ENCODE peak calls at places on chromosomes 2 and 18, in four cellular contexts. L is H9, I is right lobe of liver, U is brain microvascular endothelial cell. K is an unnamed sample.

GRCh38 chr2:227613272-227613660 is 1.4 kb downstream of the SCYGR3 start:
- DNase-seq in I (no peak), L (no peak), U (no peak), K (no peak)

GRCh38 chr18:26119246-26119645 is 14.4 kb upstream of the PSMA8 start:
- DNase-seq in U (no peak), L (no peak), I (no peak), K (no peak)

GRCh38 chr2:239220976-239221375 is 179.8 kb downstream of the HDAC4 start:
- DNase-seq in I (no peak), U (no peak), L (no peak), K (no peak)

GRCh38 chr2:127107622-127107999 is 657 bp upstream of the BIN1 start:
- DNase-seq in U (peak), I (no peak), L (no peak), K (no peak)

GRCh38 chr2:177989029-177989885 is 83.3 kb downstream of the PDE11A start:
- DNase-seq in I (no peak), U (no peak), L (no peak), K (no peak)

GRCh38 chr2:131543385-131543891 is 15.8 kb downstream of the CCDC74A start:
- DNase-seq in U (no peak), I (no peak), L (no peak), K (no peak)

GRCh38 chr2:128440666-128441340 is 122.1 kb upstream of the HS6ST1 start:
- DNase-seq in L (peak), U (no peak), I (no peak), K (no peak)

GRCh38 chr18:25560369-25560768 is 208.4 kb upstream of the ZNF521 start:
- DNase-seq in L (no peak), U (no peak), I (no peak), K (no peak)

GRCh38 chr2:60822987-60823386 is 58.4 kb upstream of the REL start:
- DNase-seq in U (no peak), L (no peak), I (no peak), K (no peak)

GRCh38 chr2:216677439-216678097 is 17.8 kb downstream of the IGFBP5 start:
- DNase-seq in L (no peak), U (no peak), I (no peak), K (no peak)

GRCh38 chr2:212381428-212382102 is 157.0 kb downstream of the ERBB4 start:
- DNase-seq in L (no peak), U (no peak), I (no peak), K (no peak)

GRCh38 chr18:4101009-4101408 is 354.1 kb downstream of the DLGAP1 start:
- DNase-seq in U (no peak), L (no peak), I (no peak), K (no peak)

GRCh38 chr2:74843371-74844298 is 9.7 kb downstream of the HK2 start:
- DNase-seq in L (no peak), I (no peak), U (peak), K (no peak)

GRCh38 chr2:199463708-199464613 is 6.2 kb upstream of the SATB2 start:
- DNase-seq in I (peak), U (no peak), L (peak), K (no peak)

GRCh38 chr2:55992465-55992864 is 68.9 kb upstream of the EFEMP1 start:
- DNase-seq in L (no peak), I (no peak), U (peak), K (peak)

GRCh38 chr18:25350561-25351201 is 1.3 kb downstream of the ZNF521 start:
- DNase-seq in U (peak), I (no peak), L (peak), K (no peak)

GRCh38 chr2:170202437-170202836 is 24.5 kb downstream of the MYO3B start:
- DNase-seq in L (no peak), I (no peak), U (no peak), K (no peak)

GRCh38 chr18:41767960-41768359 is 187.1 kb upstream of the PIK3C3 start:
- DNase-seq in I (no peak), L (no peak), U (peak), K (peak)

GRCh38 chr2:25079050-25079635 is 37.3 kb downstream of the EFR3B start:
- DNase-seq in I (no peak), L (no peak), U (no peak), K (no peak)

GRCh38 chr2:200003444-200003843 is 48.1 kb downstream of the MAIP1 start:
- DNase-seq in I (no peak), U (no peak), L (no peak), K (no peak)

GRCh38 chr2:197914778-197915177 is 110.4 kb downstream of the PLCL1 start:
- DNase-seq in L (no peak), I (no peak), U (no peak), K (no peak)

GRCh38 chr2:231104115-231104713 is 20.6 kb downstream of the HTR2B start:
- DNase-seq in L (peak), U (peak), I (no peak), K (no peak)

GRCh38 chr2:95260028-95261023 is 13.9 kb upstream of the PROM2 start:
- DNase-seq in U (no peak), L (no peak), I (no peak), K (peak)

GRCh38 chr18:56003009-56003408 is 415.0 kb upstream of the TCF4 start:
- DNase-seq in L (no peak), I (no peak), U (no peak), K (no peak)
- H3K27ac ChIP-seq in L (no peak), I (no peak), U (no peak), K (no peak)

GRCh38 chr2:85600951-85601770 is 1.3 kb downstream of the TMEM150A start:
- DNase-seq in I (no peak), U (no peak), L (no peak), K (no peak)
- H3K27ac ChIP-seq in I (no peak), U (no peak), L (no peak), K (no peak)

GRCh38 chr2:100940766-100941645 is 61.1 kb upstream of the RPL31 start:
- DNase-seq in U (no peak), L (no peak), I (no peak), K (no peak)
- H3K27ac ChIP-seq in U (no peak), L (no peak), I (peak), K (no peak)

DNA sequence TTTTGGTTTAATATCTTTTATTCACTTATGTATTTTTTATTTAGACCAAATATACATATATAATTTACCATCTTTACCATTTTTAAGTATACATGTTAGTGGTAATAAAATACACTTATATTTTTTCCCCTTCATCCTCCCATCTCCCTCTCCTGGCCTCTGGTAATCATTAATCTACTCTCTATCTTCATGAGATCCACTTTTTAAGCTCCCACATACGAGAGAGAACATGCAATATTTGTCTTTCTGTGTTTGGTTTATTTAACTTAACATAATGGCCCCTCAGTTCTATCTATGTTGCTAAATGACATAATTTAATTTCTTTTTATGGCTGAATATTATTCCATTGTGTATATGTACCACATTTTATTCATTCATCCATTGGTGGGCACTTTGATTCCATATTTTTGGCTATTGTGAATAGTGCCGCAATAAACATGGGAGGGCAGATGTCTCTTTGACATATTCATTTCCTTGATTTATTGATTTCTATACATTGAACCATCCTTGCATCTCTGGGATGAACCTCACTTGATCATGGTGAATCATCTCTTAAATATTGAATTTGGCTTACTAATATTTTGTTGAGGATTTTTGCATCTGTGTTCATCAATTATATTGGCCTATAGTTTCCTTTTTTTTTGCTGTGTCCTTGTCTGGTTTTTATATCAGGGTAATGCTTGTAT is 41.5 kb upstream of the MEP1B start:
- DNase-seq in I (no peak), L (no peak), U (no peak), K (no peak)
- H3K27ac ChIP-seq in I (no peak), L (no peak), U (no peak), K (no peak)

DNA sequence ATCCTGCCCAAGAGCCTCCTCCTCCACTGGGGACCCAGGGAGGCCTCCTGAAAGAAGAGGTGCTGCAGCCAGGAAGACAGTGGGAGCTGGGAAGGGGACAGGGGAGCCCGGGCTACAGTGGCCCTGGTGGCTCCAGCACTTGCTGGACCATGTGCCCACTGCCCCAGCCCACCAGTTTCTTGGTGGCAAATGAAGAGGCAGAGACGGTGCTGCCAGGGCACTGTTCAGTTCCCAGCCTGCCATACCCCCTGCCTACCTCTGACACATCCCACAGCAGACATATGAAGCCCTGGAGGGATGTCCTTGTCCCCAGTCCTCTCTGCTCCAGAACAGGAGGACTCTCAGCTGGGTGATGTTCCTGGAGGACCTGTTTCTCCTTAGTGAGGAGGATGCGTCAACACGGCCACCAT is 3.7 kb downstream of the RAMP1 start:
- DNase-seq in I (no peak), U (no peak), L (no peak), K (no peak)
- H3K27ac ChIP-seq in I (peak), U (no peak), L (no peak), K (no peak)

DNA sequence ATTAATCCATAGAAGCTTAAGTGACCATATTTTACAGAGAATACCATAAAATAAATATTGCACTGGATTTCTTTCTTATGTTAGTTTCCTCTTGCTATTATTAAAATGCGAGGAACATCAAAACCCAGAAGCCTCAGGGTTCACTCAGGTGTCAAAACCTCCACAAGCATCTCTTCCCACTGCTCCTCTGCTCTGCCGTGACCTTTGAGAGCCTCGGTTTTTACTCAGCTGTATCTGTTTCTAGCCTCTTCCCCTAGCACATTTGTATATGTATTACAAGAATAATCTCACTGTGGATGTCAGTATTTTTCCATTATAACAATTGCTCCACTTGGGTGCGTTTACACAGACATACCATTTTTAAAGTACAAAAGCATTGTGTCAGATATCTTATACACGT is 126.0 kb downstream of the B3GNT2 start:
- DNase-seq in I (no peak), U (no peak), L (no peak), K (no peak)
- H3K27ac ChIP-seq in I (no peak), U (no peak), L (no peak), K (no peak)

DNA sequence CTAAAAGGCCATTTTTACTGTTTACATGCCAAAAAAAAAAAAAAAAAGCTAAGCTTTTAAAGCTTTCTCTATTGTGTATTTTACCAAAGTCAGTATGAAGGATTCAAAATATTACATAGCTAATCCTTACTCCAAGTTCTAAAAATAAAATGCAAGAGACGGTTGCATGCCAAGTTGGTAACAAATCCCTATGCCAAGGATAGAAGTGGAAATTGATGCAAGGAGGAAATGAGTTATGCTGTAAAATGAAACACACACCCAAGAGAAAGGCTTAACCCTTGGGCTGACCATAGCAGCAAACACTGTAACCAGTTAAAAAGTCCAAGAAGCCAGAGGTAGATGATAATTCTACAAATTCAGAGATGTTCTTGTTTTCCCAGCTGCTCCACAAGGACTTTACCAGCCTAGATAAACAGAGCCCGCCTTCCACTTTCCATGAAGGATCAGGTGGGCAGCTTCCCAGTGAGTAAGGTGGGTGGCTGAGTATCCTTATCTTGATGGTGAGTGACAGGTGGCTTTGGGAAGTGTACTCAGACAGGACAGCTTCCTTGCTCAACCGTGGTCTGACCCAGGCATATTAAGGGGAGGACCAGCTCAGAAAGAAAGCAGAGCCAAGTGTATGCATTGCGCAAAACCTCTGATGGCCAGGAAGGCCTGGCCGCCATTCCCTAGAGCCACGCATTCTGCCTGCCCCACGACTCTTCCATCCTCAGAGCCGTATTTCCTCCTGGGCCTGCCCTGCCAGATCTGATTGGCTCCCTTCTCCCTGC is 34.4 kb downstream of the ATP8B1 start:
- DNase-seq in L (no peak), I (no peak), U (no peak), K (no peak)
- H3K27ac ChIP-seq in L (no peak), I (no peak), U (no peak), K (no peak)

GRCh38 chr2:73728043-73728442 is 9.1 kb downstream of the TPRKB start:
- DNase-seq in I (no peak), U (no peak), L (no peak), K (no peak)

GRCh38 chr2:73736378-73736777 is 767 bp downstream of the TPRKB start:
- DNase-seq in L (no peak), U (no peak), I (no peak), K (no peak)

GRCh38 chr2:73728711-73729110 is 8.4 kb downstream of the TPRKB start:
- DNase-seq in U (no peak), I (no peak), L (no peak), K (no peak)

DNA sequence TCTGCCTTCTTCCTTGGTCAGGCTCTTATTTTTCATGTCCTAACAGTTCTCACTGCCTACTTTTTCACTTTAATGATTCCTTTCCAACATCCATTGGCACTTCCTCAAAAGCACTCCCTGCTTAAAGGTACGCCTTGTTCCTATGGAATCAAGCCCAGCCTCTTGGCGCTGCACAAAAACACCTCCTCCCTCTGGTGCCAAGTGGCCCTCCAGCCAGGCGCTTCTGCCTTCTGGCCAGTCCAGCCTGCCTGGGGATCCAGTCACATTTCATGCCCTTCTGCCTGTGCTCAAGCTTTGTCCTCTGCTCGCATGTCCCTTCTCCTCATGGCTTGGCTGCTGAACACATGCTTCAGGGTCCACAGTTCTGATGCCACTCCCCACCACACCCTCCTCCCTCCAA is 6.3 kb downstream of the TPRKB start:
- DNase-seq in I (no peak), L (no peak), U (no peak), K (no peak)
- H3K27ac ChIP-seq in I (no peak), L (no peak), U (no peak), K (no peak)

K was measured in epithelial cell of prostate.